ENCODE peak calls at places on chromosomes 16 and 17, in ten cellular contexts. M, R, N, H, K, J, X, C, A and Q are unnamed samples.

GRCh38 chr16:19162085-19162484 is 6.0 kb upstream of the SYT17 start:
- DNase-seq in M (no peak), N (no peak), H (no peak), A (no peak), R (peak), K (no peak), X (no peak), J (no peak), C (no peak), Q (no peak)

GRCh38 chr17:1873418-1873817 is 43.6 kb downstream of the RPA1 start:
- DNase-seq in M (peak), N (no peak), R (no peak), X (no peak), C (no peak), H (no peak), J (no peak), A (no peak), K (no peak), Q (no peak)

GRCh38 chr16:11229432-11229831 is 26.6 kb downstream of the SOCS1 start:
- DNase-seq in N (no peak), K (no peak), R (no peak), X (no peak), J (no peak), A (no peak), H (no peak), C (no peak), M (no peak), Q (no peak)

GRCh38 chr17:17849863-17850373 is 13.1 kb upstream of the SREBF1 start:
- DNase-seq in H (peak), A (no peak), N (no peak), X (peak), C (peak), J (no peak), R (peak), K (no peak), M (peak), Q (peak)

GRCh38 chr17:28366605-28367004 is 1.6 kb upstream of the SEBOX start:
- DNase-seq in N (no peak), H (peak), A (no peak), J (no peak), C (no peak), X (no peak), K (no peak), M (no peak), R (no peak), Q (no peak)

GRCh38 chr16:30951785-30952184 is 2.9 kb downstream of the ORAI3 start:
- DNase-seq in R (no peak), M (no peak), N (no peak), X (no peak), J (peak), H (no peak), C (peak), K (peak), A (no peak), Q (no peak)

GRCh38 chr17:40086150-40087044 is 14.0 kb downstream of the NR1D1 start:
- DNase-seq in M (peak), R (no peak), A (no peak), J (no peak), K (peak), N (no peak), C (peak), X (no peak), H (peak), Q (peak)

GRCh38 chr17:74870512-74870911 is 2.3 kb downstream of the FDXR start:
- DNase-seq in R (peak), M (no peak), N (no peak), A (no peak), J (no peak), H (no peak), K (no peak), X (no peak), C (peak), Q (no peak)

GRCh38 chr17:8140058-8140412 is 12.2 kb downstream of the PER1 start:
- DNase-seq in H (no peak), R (no peak), K (no peak), A (no peak), N (no peak), X (no peak), M (no peak), C (no peak), J (peak), Q (no peak)

GRCh38 chr16:1979271-1980025 is 1.8 kb downstream of the NOXO1 start:
- DNase-seq in N (no peak), X (no peak), J (no peak), C (no peak), K (no peak), R (peak), M (no peak), A (no peak), H (peak), Q (no peak)

GRCh38 chr17:69012895-69013805 is 47.6 kb downstream of the ABCA9 start:
- DNase-seq in M (no peak), J (no peak), K (no peak), H (no peak), C (no peak), X (no peak), N (no peak), A (no peak), R (peak), Q (no peak)

GRCh38 chr16:15618392-15618791 is 24.6 kb downstream of the MARF1 start:
- DNase-seq in A (no peak), H (no peak), K (no peak), N (no peak), J (no peak), C (peak), M (no peak), R (peak), X (no peak), Q (no peak)

GRCh38 chr17:81701288-81702071 is 1.7 kb upstream of the MRPL12 start:
- DNase-seq in J (no peak), K (no peak), C (peak), A (no peak), N (no peak), M (peak), R (no peak), X (no peak), H (no peak), Q (no peak)

GRCh38 chr17:45895304-45895968 is 1.1 kb downstream of the MAPT start:
- DNase-seq in M (peak), X (no peak), H (peak), A (no peak), K (no peak), C (no peak), R (no peak), J (no peak), N (no peak), Q (no peak)

GRCh38 chr16:19912445-19913305 is 28.0 kb upstream of the GPRC5B start:
- DNase-seq in H (peak), C (peak), M (no peak), X (no peak), K (no peak), J (no peak), N (no peak), A (peak), R (peak), Q (no peak)

GRCh38 chr17:49523706-49524472 is 28.8 kb downstream of the NGFR start:
- DNase-seq in M (peak), C (peak), J (peak), K (no peak), X (no peak), H (peak), R (peak), A (no peak), N (no peak), Q (peak)

GRCh38 chr16:50521246-50521900 is 26.8 kb upstream of the NKD1 start:
- DNase-seq in A (no peak), H (peak), X (no peak), M (no peak), J (peak), R (no peak), N (no peak), K (no peak), C (no peak), Q (no peak)

GRCh38 chr17:77400445-77400870 is 259.7 kb downstream of the SEC14L1 start:
- DNase-seq in R (no peak), N (peak), A (no peak), M (peak), K (peak), X (peak), C (no peak), H (peak), J (no peak), Q (peak)

GRCh38 chr17:29390856-29391631 is 881 bp downstream of the TAOK1 start:
- DNase-seq in X (no peak), A (no peak), K (no peak), R (peak), H (peak), N (peak), C (peak), J (no peak), M (peak), Q (no peak)

GRCh38 chr17:1996243-1997145 is 28.6 kb downstream of the RTN4RL1 start:
- DNase-seq in K (no peak), A (no peak), H (no peak), J (no peak), M (no peak), X (no peak), C (no peak), N (no peak), R (no peak), Q (no peak)

GRCh38 chr17:61463068-61463980 is 11.1 kb downstream of the TBX4 start:
- DNase-seq in H (peak), R (no peak), X (no peak), A (no peak), J (no peak), K (no peak), N (no peak), M (no peak), C (no peak), Q (no peak)

GRCh38 chr16:8704098-8704497 is 29.7 kb downstream of the ABAT start:
- DNase-seq in M (no peak), R (no peak), N (no peak), C (no peak), J (no peak), A (no peak), H (no peak), X (no peak), K (no peak), Q (no peak)

GRCh38 chr16:46972971-46973456 is 460 bp downstream of the DNAJA2 start:
- DNase-seq in J (no peak), C (peak), M (peak), K (peak), X (peak), R (peak), A (no peak), H (peak), N (peak), Q (peak)

GRCh38 chr17:60586288-60586974 is 13.6 kb upstream of the PPM1D start:
- DNase-seq in K (no peak), C (no peak), X (no peak), N (no peak), A (no peak), R (peak), J (no peak), H (peak), M (no peak), Q (no peak)

GRCh38 chr17:157901-158300 is 20.5 kb downstream of the SCGB1C2 start:
- DNase-seq in R (no peak), X (no peak), A (no peak), M (no peak), N (no peak), C (no peak), J (no peak), K (no peak), H (no peak), Q (no peak)

GRCh38 chr16:19062706-19063105 is 4.7 kb upstream of the COQ7 start:
- DNase-seq in C (no peak), J (no peak), H (no peak), A (no peak), R (no peak), N (no peak), X (no peak), M (no peak), K (no peak), Q (no peak)

GRCh38 chr16:1019934-1020305 is 38.4 kb downstream of the SOX8 start:
- DNase-seq in A (no peak), R (no peak), X (no peak), M (no peak), N (no peak), J (no peak), H (no peak), C (peak), K (no peak), Q (no peak)

GRCh38 chr17:14296511-14296910 is 4.4 kb upstream of the HS3ST3B1 start:
- DNase-seq in A (no peak), K (no peak), C (no peak), R (no peak), H (no peak), N (no peak), M (no peak), J (no peak), X (no peak), Q (no peak)

GRCh38 chr16:28521436-28521835 is 14.8 kb upstream of the IL27 start:
- DNase-seq in X (no peak), N (no peak), R (no peak), J (no peak), A (no peak), K (no peak), M (no peak), H (no peak), C (no peak), Q (no peak)

GRCh38 chr16:11224894-11225676 is 30.9 kb downstream of the SOCS1 start:
- DNase-seq in R (peak), J (no peak), H (no peak), X (peak), M (peak), C (no peak), N (peak), K (peak), A (no peak), Q (peak)

GRCh38 chr17:58643147-58643546 is 48.7 kb downstream of the TEX14 start:
- DNase-seq in N (no peak), C (peak), K (no peak), J (no peak), R (peak), A (no peak), X (no peak), M (no peak), H (no peak), Q (no peak)

GRCh38 chr16:27318399-27319256 is 4.9 kb downstream of the IL4R start:
- DNase-seq in K (peak), A (no peak), N (no peak), C (no peak), R (peak), M (peak), X (peak), J (peak), H (peak), Q (no peak)

GRCh38 chr17:46853896-46854444 is 2.6 kb downstream of the WNT9B start:
- DNase-seq in H (peak), J (no peak), K (no peak), M (no peak), A (no peak), C (peak), R (peak), N (no peak), X (no peak), Q (no peak)